ENCODE peak calls at places on chromosomes 6 and 20, in nine cellular contexts. One of them, this sample, is unnamed.

GRCh38 chr6:26475823-26476729 is 18.3 kb downstream of the BTN2A1 start:
- DNase-seq in Right ventricle myocardium superior: no peak
- DNase-seq in NCI-H446: peak
- DNase-seq in stimulated activated CD8-positive, alpha-beta memory T cell treated with anti-CD3 and anti-CD28 coated beads, Interleukin-2, amount 100 ng/mL, for 1 hour: no peak
- DNase-seq in T follicular helper cell: no peak
- DNase-seq in astrocyte of the spinal cord: no peak
- DNase-seq in hypothalamus: no peak
- DNase-seq in bronchial epithelial cell: peak
- DNase-seq in Calu3: no peak
- DNase-seq in this sample: no peak

GRCh38 chr6:155171747-155172191 is 92.0 kb upstream of the CLDN20 start:
- DNase-seq in Right ventricle myocardium superior: no peak
- DNase-seq in NCI-H446: peak
- DNase-seq in stimulated activated CD8-positive, alpha-beta memory T cell treated with anti-CD3 and anti-CD28 coated beads, Interleukin-2, amount 100 ng/mL, for 1 hour: no peak
- DNase-seq in T follicular helper cell: no peak
- DNase-seq in astrocyte of the spinal cord: peak
- DNase-seq in hypothalamus: no peak
- DNase-seq in bronchial epithelial cell: no peak
- DNase-seq in Calu3: no peak
- DNase-seq in this sample: no peak

GRCh38 chr6:36033935-36034334 is 6.3 kb downstream of the MAPK14 start:
- DNase-seq in Right ventricle myocardium superior: no peak
- DNase-seq in NCI-H446: no peak
- DNase-seq in stimulated activated CD8-positive, alpha-beta memory T cell treated with anti-CD3 and anti-CD28 coated beads, Interleukin-2, amount 100 ng/mL, for 1 hour: peak
- DNase-seq in T follicular helper cell: no peak
- DNase-seq in astrocyte of the spinal cord: peak
- DNase-seq in hypothalamus: no peak
- DNase-seq in bronchial epithelial cell: peak
- DNase-seq in Calu3: no peak
- DNase-seq in this sample: no peak

GRCh38 chr20:58127731-58128130 is 100.7 kb downstream of the ANKRD60 start:
- DNase-seq in Right ventricle myocardium superior: no peak
- DNase-seq in NCI-H446: peak
- DNase-seq in stimulated activated CD8-positive, alpha-beta memory T cell treated with anti-CD3 and anti-CD28 coated beads, Interleukin-2, amount 100 ng/mL, for 1 hour: no peak
- DNase-seq in T follicular helper cell: no peak
- DNase-seq in astrocyte of the spinal cord: peak
- DNase-seq in hypothalamus: no peak
- DNase-seq in bronchial epithelial cell: peak
- DNase-seq in Calu3: peak
- DNase-seq in this sample: no peak

GRCh38 chr6:169529931-169530761 is 171.7 kb downstream of the WDR27 start:
- DNase-seq in Right ventricle myocardium superior: no peak
- DNase-seq in NCI-H446: no peak
- DNase-seq in stimulated activated CD8-positive, alpha-beta memory T cell treated with anti-CD3 and anti-CD28 coated beads, Interleukin-2, amount 100 ng/mL, for 1 hour: no peak
- DNase-seq in T follicular helper cell: no peak
- DNase-seq in astrocyte of the spinal cord: peak
- DNase-seq in hypothalamus: no peak
- DNase-seq in bronchial epithelial cell: no peak
- DNase-seq in Calu3: peak
- DNase-seq in this sample: no peak

GRCh38 chr20:54223751-54224150 is 15.9 kb downstream of the PFDN4 start:
- DNase-seq in Right ventricle myocardium superior: no peak
- DNase-seq in NCI-H446: no peak
- DNase-seq in stimulated activated CD8-positive, alpha-beta memory T cell treated with anti-CD3 and anti-CD28 coated beads, Interleukin-2, amount 100 ng/mL, for 1 hour: no peak
- DNase-seq in T follicular helper cell: no peak
- DNase-seq in astrocyte of the spinal cord: no peak
- DNase-seq in hypothalamus: no peak
- DNase-seq in bronchial epithelial cell: peak
- DNase-seq in Calu3: no peak
- DNase-seq in this sample: no peak

GRCh38 chr6:150752409-150752808 is 113.1 kb upstream of the MTHFD1L start:
- DNase-seq in Right ventricle myocardium superior: no peak
- DNase-seq in NCI-H446: no peak
- DNase-seq in stimulated activated CD8-positive, alpha-beta memory T cell treated with anti-CD3 and anti-CD28 coated beads, Interleukin-2, amount 100 ng/mL, for 1 hour: no peak
- DNase-seq in T follicular helper cell: no peak
- DNase-seq in astrocyte of the spinal cord: no peak
- DNase-seq in hypothalamus: no peak
- DNase-seq in bronchial epithelial cell: peak
- DNase-seq in Calu3: no peak
- DNase-seq in this sample: no peak

GRCh38 chr6:134176283-134176975 is 124.0 kb upstream of the SLC2A12 start:
- DNase-seq in Right ventricle myocardium superior: peak
- DNase-seq in NCI-H446: no peak
- DNase-seq in stimulated activated CD8-positive, alpha-beta memory T cell treated with anti-CD3 and anti-CD28 coated beads, Interleukin-2, amount 100 ng/mL, for 1 hour: no peak
- DNase-seq in T follicular helper cell: no peak
- DNase-seq in astrocyte of the spinal cord: peak
- DNase-seq in hypothalamus: peak
- DNase-seq in bronchial epithelial cell: no peak
- DNase-seq in Calu3: peak
- DNase-seq in this sample: peak

GRCh38 chr6:52352239-52353008 is 9.5 kb upstream of the PAQR8 start:
- DNase-seq in Right ventricle myocardium superior: no peak
- DNase-seq in NCI-H446: no peak
- DNase-seq in stimulated activated CD8-positive, alpha-beta memory T cell treated with anti-CD3 and anti-CD28 coated beads, Interleukin-2, amount 100 ng/mL, for 1 hour: no peak
- DNase-seq in T follicular helper cell: no peak
- DNase-seq in astrocyte of the spinal cord: peak
- DNase-seq in hypothalamus: no peak
- DNase-seq in bronchial epithelial cell: peak
- DNase-seq in Calu3: peak
- DNase-seq in this sample: no peak

GRCh38 chr6:51472745-51473483 is 614.5 kb downstream of the PKHD1 start:
- DNase-seq in Right ventricle myocardium superior: no peak
- DNase-seq in NCI-H446: no peak
- DNase-seq in stimulated activated CD8-positive, alpha-beta memory T cell treated with anti-CD3 and anti-CD28 coated beads, Interleukin-2, amount 100 ng/mL, for 1 hour: no peak
- DNase-seq in T follicular helper cell: no peak
- DNase-seq in astrocyte of the spinal cord: no peak
- DNase-seq in hypothalamus: no peak
- DNase-seq in bronchial epithelial cell: peak
- DNase-seq in Calu3: no peak
- DNase-seq in this sample: no peak

This sample was measured in T-helper 9 cell.